ENCODE peak calls at places on chromosomes 11 and 22, in five cellular contexts. U is fibroblast of lung, O is omental fat pad, R is GM12865, K is progenitor cell of endocrine pancreas. X is an unnamed sample.

GRCh38 chr11:17410606-17411379 is 22.3 kb upstream of the KCNJ11 start:
- DNase-seq in R (no peak), O (no peak), U (no peak), K (no peak), X (no peak)

GRCh38 chr11:26950260-26950719 is 43.6 kb upstream of the FIBIN start:
- DNase-seq in R (no peak), U (peak), O (no peak), K (no peak), X (no peak)

GRCh38 chr11:77244277-77245014 is 57.0 kb downstream of the GDPD4 start:
- DNase-seq in U (peak), K (no peak), O (no peak), R (no peak), X (no peak)

GRCh38 chr11:18768472-18768901 is 23.1 kb downstream of the PTPN5 start:
- DNase-seq in K (no peak), U (no peak), O (no peak), R (peak), X (no peak)

GRCh38 chr11:68504432-68505066 is 44.0 kb downstream of the PPP6R3 start:
- DNase-seq in U (no peak), R (no peak), O (no peak), K (no peak), X (no peak)

GRCh38 chr11:78647986-78648875 is 73.6 kb upstream of the NARS2 start:
- DNase-seq in O (no peak), K (no peak), R (no peak), U (no peak), X (no peak)

GRCh38 chr11:12862761-12863469 is 146.2 kb upstream of the RASSF10 start:
- DNase-seq in U (peak), R (no peak), K (no peak), O (no peak), X (no peak)

GRCh38 chr11:62088331-62088933 is 35.4 kb upstream of the INCENP start:
- DNase-seq in U (no peak), K (no peak), R (no peak), O (no peak), X (no peak)

GRCh38 chr22:36156515-36157419 is 3.8 kb downstream of the APOL3 start:
- DNase-seq in U (peak), K (no peak), O (peak), R (peak), X (peak)

GRCh38 chr22:19756288-19757128 is 4.1 kb upstream of the TBX1 start:
- DNase-seq in R (peak), O (no peak), U (no peak), K (peak), X (no peak)

GRCh38 chr11:72243567-72244316 is at the start of gene PHOX2A:
- DNase-seq in O (no peak), R (no peak), K (no peak), U (no peak), X (no peak)

GRCh38 chr11:117221775-117222517 is 9.9 kb downstream of the PCSK7 start:
- DNase-seq in O (peak), K (no peak), R (no peak), U (no peak), X (no peak)
- TF ChIP-seq CTCF in O (no peak), K (no peak), R (no peak), U (peak), X (no peak)

DNA sequence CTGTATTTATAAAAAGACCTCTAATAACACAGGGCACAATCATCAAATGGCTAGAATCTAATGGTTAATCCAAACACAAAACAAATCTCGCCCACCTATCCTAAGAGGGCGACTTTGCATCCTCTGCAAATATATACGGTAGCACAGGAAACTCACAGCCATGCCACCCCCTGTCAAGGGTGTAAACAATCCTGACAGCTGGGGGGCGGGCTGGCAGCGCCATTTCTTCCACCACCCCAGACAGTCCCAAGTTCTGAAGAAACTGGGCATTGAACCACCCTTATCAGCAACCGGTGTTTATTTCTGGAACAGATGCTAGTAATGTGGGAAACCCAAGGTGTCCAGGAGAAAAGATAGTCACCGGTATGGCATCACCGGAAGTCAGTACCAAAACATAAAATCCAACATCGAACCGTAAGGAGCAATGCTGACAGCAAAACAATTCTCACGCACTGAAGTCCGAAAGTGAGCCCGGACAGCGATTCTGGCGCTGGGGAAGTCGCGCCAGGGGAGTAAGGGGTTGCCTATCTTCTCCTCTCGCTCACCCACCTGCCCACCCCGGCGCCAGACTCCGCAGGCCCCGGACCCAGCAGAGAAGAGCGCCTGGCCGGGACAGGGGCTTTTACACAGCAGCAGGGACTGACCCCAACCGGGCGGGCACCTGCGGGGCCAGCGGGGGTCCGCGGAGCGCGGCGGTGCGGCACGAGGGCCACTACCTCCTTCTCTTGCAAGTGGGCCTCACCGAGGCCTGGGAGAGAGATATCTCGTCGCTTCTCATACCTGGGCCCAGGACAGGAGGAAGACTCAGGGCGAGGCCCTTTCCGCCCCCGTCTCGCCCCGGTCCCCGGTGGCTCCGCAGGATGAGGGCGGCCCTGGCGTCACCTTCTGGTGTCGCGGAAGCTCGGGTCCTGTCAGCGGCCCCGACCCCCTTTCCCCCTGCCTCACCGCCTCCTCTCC is 643 bp downstream of the FBXO3 start:
- DNase-seq in U (peak), O (no peak), K (peak), R (peak), X (peak)
- TF ChIP-seq CTCF in U (no peak), O (no peak), K (no peak), R (no peak), X (no peak)

DNA sequence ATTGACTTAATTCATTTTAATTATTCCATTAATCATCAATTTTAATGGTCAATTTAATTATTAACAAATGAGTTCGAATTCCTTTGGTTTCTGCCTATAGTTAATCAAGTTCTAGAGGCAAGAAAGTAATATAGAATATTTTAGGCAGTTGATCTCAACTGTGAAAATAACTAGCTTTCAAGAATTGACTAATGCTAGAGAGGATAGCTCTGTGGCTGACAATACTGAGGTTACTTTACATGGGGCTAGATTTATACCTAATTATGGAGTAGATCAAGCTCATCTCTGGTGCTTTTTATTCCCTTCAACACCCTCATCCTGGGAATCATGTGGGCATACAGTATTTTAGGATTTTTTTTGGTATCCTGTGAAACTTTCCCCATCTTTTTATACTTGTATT is 259.4 kb downstream of the GRM5 start:
- DNase-seq in U (no peak), R (no peak), K (no peak), O (no peak), X (no peak)
- TF ChIP-seq CTCF in U (no peak), R (no peak), K (no peak), O (no peak), X (no peak)

DNA sequence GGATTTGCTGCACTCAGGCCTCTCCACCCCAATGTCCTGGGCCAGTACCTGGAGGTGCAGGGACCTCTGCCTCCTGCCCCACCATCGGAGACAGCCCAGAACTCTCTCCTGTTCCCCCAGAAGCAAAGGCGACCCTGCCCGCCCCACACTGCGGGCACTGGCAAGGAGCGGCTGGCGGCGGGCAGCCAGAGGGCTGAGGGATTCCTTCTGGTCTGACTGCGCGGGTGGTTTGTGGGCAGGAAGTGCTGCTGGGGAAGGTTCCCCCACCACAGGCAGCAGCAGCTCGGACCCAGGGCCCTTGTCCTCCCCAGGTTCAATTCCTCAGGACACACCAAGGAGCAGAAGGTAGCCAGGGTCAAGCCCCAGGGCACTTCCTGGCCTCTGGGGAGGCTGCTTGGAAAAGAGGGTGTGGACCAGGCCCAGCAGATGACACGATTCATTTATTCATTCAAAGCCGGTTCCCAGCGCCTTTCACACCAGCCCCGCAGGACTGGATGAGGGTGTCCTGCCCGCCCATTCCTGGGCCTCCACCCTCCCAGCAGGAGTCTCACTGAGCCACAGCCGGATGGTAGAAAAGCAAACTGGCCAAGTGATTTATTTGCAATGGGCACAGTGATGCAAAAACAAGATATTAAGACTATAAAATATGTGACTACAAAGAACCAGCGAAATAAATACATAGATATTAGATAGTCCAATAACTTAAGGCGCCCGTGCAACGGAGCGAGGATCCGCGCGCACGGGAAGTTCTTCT is 1.2 kb downstream of the PHLDA2 start:
- DNase-seq in U (peak), R (no peak), K (no peak), O (no peak), X (no peak)
- TF ChIP-seq CTCF in U (no peak), R (no peak), K (no peak), O (no peak), X (no peak)

GRCh38 chr22:20803696-20804324 is 29.9 kb downstream of the SERPIND1 start:
- DNase-seq in R (peak), K (peak), U (peak), O (no peak), X (no peak)
- TF ChIP-seq CTCF in R (peak), K (peak), U (peak), O (no peak), X (no peak)

GRCh38 chr22:24482998-24483397 is 12.1 kb upstream of the UPB1 start:
- DNase-seq in U (no peak), R (no peak), O (no peak), K (no peak), X (no peak)

GRCh38 chr22:24483966-24484545 is 11.1 kb upstream of the UPB1 start:
- DNase-seq in R (no peak), K (no peak), U (peak), O (no peak), X (no peak)

GRCh38 chr22:24485170-24485569 is 10.0 kb upstream of the UPB1 start:
- DNase-seq in O (no peak), K (no peak), U (no peak), R (no peak), X (no peak)

GRCh38 chr22:24486501-24486921 is 8.6 kb upstream of the UPB1 start:
- DNase-seq in K (no peak), R (peak), U (peak), O (no peak), X (no peak)

GRCh38 chr22:24485608-24486007 is 9.5 kb upstream of the UPB1 start:
- DNase-seq in R (peak), K (no peak), U (no peak), O (no peak), X (no peak)
- TF ChIP-seq CTCF in R (peak), K (no peak), U (no peak), O (no peak), X (no peak)

DNA sequence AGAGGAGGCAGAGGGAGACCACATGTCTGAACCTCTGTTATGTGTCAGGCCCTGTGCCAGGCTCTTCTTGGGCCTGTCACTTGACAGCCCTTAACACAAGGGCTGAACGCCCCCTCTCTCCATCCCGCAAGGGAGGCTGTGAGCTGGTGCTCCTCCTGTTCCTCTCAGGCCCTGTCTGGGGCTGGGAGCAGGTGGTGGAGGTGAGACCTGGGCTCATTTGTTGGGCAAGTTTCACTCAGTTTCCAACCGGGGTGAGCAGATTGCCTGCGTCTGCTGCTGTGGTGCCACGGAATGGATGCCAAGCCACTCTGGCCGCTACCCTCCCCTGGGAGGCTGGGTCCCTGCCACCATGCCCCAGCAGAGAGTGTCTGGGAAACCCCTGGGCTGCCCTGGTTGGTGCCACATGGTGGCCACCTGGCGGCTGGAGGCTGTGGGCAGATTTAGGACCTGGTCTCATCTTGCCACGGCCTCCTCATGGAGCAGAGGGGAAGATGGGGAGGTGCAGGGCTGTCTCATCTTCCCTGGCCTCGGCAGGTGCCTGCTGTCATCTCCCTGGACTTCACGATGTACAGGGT is 65.4 kb downstream of the MPPED1 start:
- DNase-seq in O (no peak), R (no peak), U (no peak), K (no peak), X (no peak)
- TF ChIP-seq CTCF in O (no peak), R (no peak), U (no peak), K (no peak), X (no peak)

GRCh38 chr22:43845981-43846380 is 16.3 kb downstream of the SULT4A1 start:
- DNase-seq in U (no peak), R (no peak), O (no peak), K (no peak), X (no peak)

GRCh38 chr22:43846966-43847365 is 15.3 kb downstream of the SULT4A1 start:
- DNase-seq in O (no peak), U (no peak), R (no peak), K (no peak), X (no peak)

GRCh38 chr22:43841742-43842141 is 20.6 kb downstream of the SULT4A1 start:
- DNase-seq in O (no peak), K (no peak), U (no peak), R (no peak), X (no peak)

GRCh38 chr22:43844560-43845545 is 17.5 kb downstream of the SULT4A1 start:
- DNase-seq in R (no peak), K (no peak), O (no peak), U (no peak), X (no peak)

DNA sequence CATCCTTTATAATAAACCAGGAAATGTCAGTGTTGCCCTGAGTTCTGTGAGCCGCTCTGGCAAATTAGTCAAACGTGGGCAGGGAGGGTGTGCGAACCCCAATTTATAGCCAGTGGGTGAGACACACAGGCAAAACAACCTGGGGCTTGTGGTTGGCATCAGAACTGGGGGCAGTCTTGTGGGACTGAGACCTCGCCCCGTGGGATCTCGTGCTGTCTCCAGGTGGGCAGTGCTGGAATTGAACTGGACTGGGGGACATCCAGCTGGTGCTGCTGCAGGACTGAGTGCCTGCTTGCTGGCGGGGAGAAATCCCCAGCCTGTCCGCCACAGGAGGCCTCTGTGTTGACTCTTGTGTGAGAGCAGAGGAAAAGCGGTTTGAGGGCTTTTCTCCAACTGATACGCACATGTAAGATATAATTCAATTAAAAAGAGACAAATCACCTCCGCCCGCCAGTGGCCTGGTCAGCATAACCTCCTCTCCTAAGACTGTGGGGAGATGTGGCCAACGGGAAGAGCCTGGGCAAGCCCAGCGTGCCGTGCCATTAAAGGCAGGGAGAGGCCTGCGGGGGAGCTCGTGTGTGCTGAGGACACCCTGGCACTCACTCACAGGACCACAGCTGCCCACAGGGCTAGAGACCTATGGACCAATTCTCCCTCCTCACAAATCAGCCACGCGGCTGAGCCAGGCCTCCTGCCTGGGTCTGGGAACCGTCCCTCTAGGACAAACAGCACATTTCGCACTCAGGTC is 18.4 kb downstream of the SULT4A1 start:
- DNase-seq in O (no peak), U (no peak), K (no peak), R (no peak), X (no peak)
- TF ChIP-seq CTCF in O (no peak), U (no peak), K (no peak), R (no peak), X (no peak)

DNA sequence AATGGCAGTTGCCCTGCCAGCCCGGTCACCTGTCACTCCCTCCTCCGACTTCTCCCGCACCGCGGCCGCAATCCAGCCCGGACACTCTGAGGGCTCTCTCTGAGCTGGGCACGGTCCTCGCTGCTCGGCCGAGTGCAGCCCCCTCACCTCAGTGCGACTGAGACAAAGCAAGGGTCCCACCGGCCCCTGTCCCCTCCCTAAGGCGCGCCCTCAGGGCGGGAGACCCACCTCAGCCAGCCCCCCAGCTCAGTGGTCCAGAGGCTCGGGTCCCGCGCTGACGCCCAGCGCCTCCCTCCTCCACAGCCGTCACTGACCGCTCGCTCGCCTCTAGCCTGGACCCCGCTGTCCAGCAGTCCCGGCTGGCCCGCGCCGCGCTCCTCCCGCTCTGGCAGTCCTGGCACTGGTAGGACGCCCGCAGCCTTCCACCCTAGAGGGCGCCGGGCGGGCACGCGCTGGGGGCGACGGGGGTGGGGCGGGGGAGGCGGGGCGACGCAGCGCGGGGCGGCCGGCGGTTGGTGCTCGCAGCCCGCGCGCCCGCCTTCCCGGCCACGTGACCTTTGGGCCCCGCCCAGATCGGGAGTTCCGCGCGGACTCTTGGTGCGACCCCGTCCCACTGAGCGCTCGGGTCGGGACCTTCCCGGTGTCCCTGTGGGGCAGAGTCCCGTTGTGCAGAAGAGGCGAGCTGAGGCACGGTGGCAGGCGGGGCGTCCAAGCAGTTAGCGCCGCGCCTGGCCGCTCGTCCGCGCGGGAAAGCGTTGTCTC is 7.9 kb upstream of the L3MBTL2 start:
- DNase-seq in K (peak), U (peak), R (peak), O (peak), X (peak)
- TF ChIP-seq CTCF in K (peak), U (no peak), R (no peak), O (no peak), X (no peak)